ENCODE peak calls at places on chromosomes 3 and 15, in four cellular contexts. R is caudate nucleus, V is AG04450, F is neural progenitor cell. A is an unnamed sample.

GRCh38 chr3:180918542-180918941 is 6.1 kb downstream of the FXR1 start:
- DNase-seq in R (no peak), V (no peak), F (no peak), A (no peak)

GRCh38 chr15:67744331-67745058 is 80.8 kb upstream of the SKOR1 start:
- DNase-seq in R (no peak), V (no peak), F (no peak), A (no peak)

GRCh38 chr3:94904275-94904674 is 841.4 kb downstream of the NSUN3 start:
- DNase-seq in R (no peak), V (no peak), F (no peak), A (no peak)

GRCh38 chr15:85379403-85380131 is 836 bp upstream of the AKAP13 start:
- DNase-seq in R (no peak), V (no peak), F (peak; percentile 17), A (no peak)

GRCh38 chr3:132248490-132248889 is 68.7 kb upstream of the ACP3 start:
- DNase-seq in R (no peak), V (no peak), F (no peak), A (no peak)

GRCh38 chr3:149618151-149619123 is 39.4 kb downstream of the WWTR1 start:
- DNase-seq in R (no peak), V (no peak), F (no peak), A (no peak)

GRCh38 chr15:75823860-75824613 is 19.2 kb upstream of the UBE2Q2 start:
- DNase-seq in R (no peak), V (no peak), F (peak; percentile 82), A (no peak)

GRCh38 chr15:85792872-85793621 is 1.7 kb downstream of the KLHL25 start:
- DNase-seq in R (no peak), V (no peak), F (no peak), A (no peak)

GRCh38 chr3:160754855-160755747 is 930 bp upstream of the PPM1L start:
- DNase-seq in R (peak; percentile 93), V (peak; percentile 68), F (peak; percentile 93), A (peak; percentile 85)

GRCh38 chr3:52351762-52352055 is 35.6 kb downstream of the DNAH1 start:
- DNase-seq in R (no peak), V (no peak), F (no peak), A (no peak)

GRCh38 chr3:156674911-156675743 is 737 bp downstream of the TIPARP start:
- DNase-seq in R (peak; percentile 38), V (no peak), F (peak; percentile 84), A (no peak)

GRCh38 chr15:56291741-56292140 is 48.1 kb upstream of the RFX7 start:
- DNase-seq in R (no peak), V (no peak), F (no peak), A (no peak)

GRCh38 chr3:158794936-158795518 is 6.8 kb upstream of the MFSD1 start:
- DNase-seq in R (no peak), V (no peak), F (peak; percentile 37), A (peak; percentile 27)

GRCh38 chr15:51828621-51829359 is 663 bp upstream of the TMOD3 start:
- DNase-seq in R (no peak), V (no peak), F (no peak), A (no peak)

GRCh38 chr3:178297732-178298131 is 238.5 kb upstream of the KCNMB2 start:
- DNase-seq in R (no peak), V (no peak), F (no peak), A (no peak)

GRCh38 chr3:116444819-116445290 is 432 bp downstream of the LSAMP start:
- DNase-seq in R (no peak), V (no peak), F (peak; percentile 61), A (no peak)

GRCh38 chr3:183247190-183247589 is 5.9 kb upstream of the B3GNT5 start:
- DNase-seq in R (no peak), V (no peak), F (peak; percentile 11), A (no peak)

GRCh38 chr3:46707601-46708011 is 6.4 kb downstream of the TMIE start:
- DNase-seq in R (no peak), V (no peak), F (no peak), A (no peak)

GRCh38 chr3:152043620-152044019 is 170.2 kb downstream of the SUCNR1 start:
- DNase-seq in R (no peak), V (no peak), F (no peak), A (no peak)

GRCh38 chr3:53805463-53806159 is 40.6 kb downstream of the CHDH start:
- DNase-seq in R (no peak), V (no peak), F (no peak), A (no peak)

GRCh38 chr3:38129058-38129457 is 7.9 kb downstream of the ACAA1 start:
- DNase-seq in R (no peak), V (no peak), F (no peak), A (no peak)

GRCh38 chr15:80929689-80930088 is 59.9 kb downstream of the MESD start:
- DNase-seq in R (no peak), V (no peak), F (no peak), A (no peak)

GRCh38 chr3:128889139-128889894 is 9.9 kb downstream of the ACAD9 start:
- DNase-seq in R (no peak), V (no peak), F (no peak), A (no peak)

GRCh38 chr15:93759626-93760025 is 471.7 kb upstream of the MCTP2 start:
- DNase-seq in R (no peak), V (no peak), F (no peak), A (no peak)

GRCh38 chr15:38414351-38414750 is 39.6 kb upstream of the FAM98B start:
- DNase-seq in R (no peak), V (peak; percentile 46), F (peak; percentile 64), A (peak; percentile 32)

GRCh38 chr3:103906304-103906703 is 1460.4 kb upstream of the ALCAM start:
- DNase-seq in R (no peak), V (no peak), F (no peak), A (no peak)

GRCh38 chr3:63344676-63345075 is 66.6 kb downstream of the SYNPR start:
- DNase-seq in R (no peak), V (no peak), F (peak; percentile 73), A (no peak)

GRCh38 chr15:89149501-89150101 is 61.3 kb downstream of the ABHD2 start:
- DNase-seq in R (no peak), V (no peak), F (no peak), A (no peak)

GRCh38 chr3:128357538-128357937 is 109.2 kb downstream of the DNAJB8 start:
- DNase-seq in R (no peak), V (no peak), F (no peak), A (no peak)

GRCh38 chr3:120956143-120956542 is 48.1 kb downstream of the STXBP5L start:
- DNase-seq in R (no peak), V (no peak), F (no peak), A (no peak)

GRCh38 chr15:72778796-72779195 is 4.8 kb downstream of the ADPGK start:
- DNase-seq in R (no peak), V (no peak), F (no peak), A (no peak)

GRCh38 chr3:26438981-26439884 is 183.3 kb upstream of the LRRC3B start:
- DNase-seq in R (no peak), V (no peak), F (no peak), A (no peak)

GRCh38 chr15:64574220-64574994 is 114.0 kb downstream of the ZNF609 start:
- DNase-seq in R (no peak), V (peak; percentile 11), F (no peak), A (no peak)

GRCh38 chr3:12229144-12229871 is 59.6 kb upstream of the PPARG start:
- DNase-seq in R (no peak), V (no peak), F (no peak), A (no peak)

GRCh38 chr3:12232785-12233317 is 56.0 kb upstream of the PPARG start:
- DNase-seq in R (no peak), V (no peak), F (no peak), A (no peak)

GRCh38 chr3:12230406-12230805 is 58.5 kb upstream of the PPARG start:
- DNase-seq in R (no peak), V (no peak), F (no peak), A (no peak)

GRCh38 chr3:12229896-12230295 is 59.0 kb upstream of the PPARG start:
- DNase-seq in R (no peak), V (no peak), F (no peak), A (no peak)

GRCh38 chr3:12231481-12231880 is 57.4 kb upstream of the PPARG start:
- DNase-seq in R (no peak), V (no peak), F (no peak), A (no peak)
- H3K27ac ChIP-seq in R (no peak overlapping the region), V (no peak overlapping the region), F (no peak overlapping the region), A (no peak overlapping the region)

DNA sequence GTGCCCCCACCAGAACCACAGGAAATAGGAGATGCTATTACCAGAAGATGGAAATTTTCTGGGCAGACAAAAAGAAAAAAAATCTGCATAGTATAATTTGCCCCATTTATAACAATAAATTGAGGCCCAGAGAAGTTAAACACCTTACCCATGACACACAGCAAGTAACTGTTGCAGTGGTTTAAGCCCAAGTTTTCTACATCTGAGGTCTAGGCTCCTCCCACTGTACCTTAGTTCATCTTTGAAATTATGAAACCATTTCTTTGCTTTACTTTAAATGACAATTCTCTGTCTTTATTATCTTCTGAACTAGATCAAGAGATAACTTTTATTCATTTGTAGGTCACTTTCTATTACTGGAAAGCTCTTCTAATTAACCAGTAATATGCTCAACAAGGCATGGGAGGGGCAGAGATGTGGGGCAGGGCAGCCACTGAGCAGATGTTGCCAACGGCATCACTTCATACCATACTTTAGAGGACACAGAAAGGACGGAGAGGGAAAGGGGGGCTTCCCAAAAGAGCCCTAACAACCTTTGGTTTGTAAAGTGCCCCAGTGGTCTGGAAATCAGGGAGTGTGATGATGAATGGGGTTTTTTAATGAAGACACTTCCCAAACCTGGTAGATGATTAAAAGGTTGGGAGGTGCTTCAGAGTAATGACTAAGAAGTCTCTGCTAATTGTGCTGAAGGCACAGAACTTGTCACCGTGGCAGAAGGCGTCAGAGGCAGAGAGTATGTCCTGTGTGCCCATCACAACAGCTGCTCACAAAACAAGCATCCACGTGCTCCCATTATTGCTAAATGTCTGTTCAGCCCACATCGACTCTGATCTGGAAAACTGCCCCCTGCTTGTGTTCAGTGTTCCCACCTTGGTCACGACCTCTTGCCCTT is 342.5 kb downstream of the SHQ1 start:
- DNase-seq in R (no peak), V (no peak), F (no peak), A (no peak)
- H3K27ac ChIP-seq in R (no peak overlapping the region), V (no peak overlapping the region), F (no peak overlapping the region), A (no peak overlapping the region)

GRCh38 chr3:85481411-85482192 is 522.8 kb downstream of the CADM2 start:
- DNase-seq in R (no peak), V (no peak), F (no peak), A (no peak)

GRCh38 chr3:85482193-85482450 is 523.3 kb downstream of the CADM2 start:
- DNase-seq in R (no peak), V (no peak), F (no peak), A (no peak)

GRCh38 chr3:85475346-85475745 is 516.6 kb downstream of the CADM2 start:
- DNase-seq in R (no peak), V (no peak), F (no peak), A (no peak)

GRCh38 chr3:85476891-85477495 is 518.2 kb downstream of the CADM2 start:
- DNase-seq in R (no peak), V (no peak), F (no peak), A (no peak)
- H3K27ac ChIP-seq in R (no peak overlapping the region), V (no peak overlapping the region), F (no peak overlapping the region), A (no peak overlapping the region)

DNA sequence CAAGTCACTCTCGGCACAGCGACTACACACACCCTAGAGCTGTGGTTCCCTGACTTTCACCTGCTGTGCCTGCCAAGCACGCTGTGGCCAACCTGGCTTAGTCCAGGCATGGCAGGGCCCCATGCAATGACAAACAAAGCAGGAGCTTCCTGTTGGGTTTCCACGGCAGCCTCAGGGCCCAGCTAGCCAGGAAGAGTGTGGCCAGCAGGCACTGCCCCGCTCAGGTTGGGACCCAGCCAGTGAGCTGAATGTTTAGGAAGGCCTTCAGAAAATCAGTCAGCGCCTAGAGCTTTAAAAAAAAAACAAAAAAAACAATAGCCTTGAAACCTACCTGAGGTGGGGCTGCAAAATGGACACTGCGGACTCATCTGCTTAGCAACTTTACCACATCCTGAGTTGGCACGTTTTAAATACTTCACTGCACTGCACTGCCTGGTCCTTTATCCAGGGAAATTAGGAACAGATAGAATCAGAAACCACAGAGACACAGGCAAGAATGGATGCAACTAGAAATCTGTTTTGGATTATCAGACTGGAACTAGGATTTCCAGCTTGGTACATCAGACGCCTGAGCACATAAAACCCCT is 36.3 kb upstream of the LDHAL6B start:
- DNase-seq in R (no peak), V (no peak), F (peak; percentile 27), A (no peak)
- H3K27ac ChIP-seq in R (peak overlapping the region; percentile 72), V (peak overlapping the region; percentile 63), F (no peak overlapping the region), A (no peak overlapping the region)

A was measured in Panc1.